ENCODE peak calls at places on chromosomes 11 and 22, in nine cellular contexts. U is IMR-90, S is colonic mucosa, W is sigmoid colon, P is OCI-LY7, Q is A549, Y is upper lobe of left lung, C is dorsolateral prefrontal cortex, H is AG10803. L is an unnamed sample.

GRCh38 chr11:16612801-16613400 is 125.5 kb upstream of the C11orf58 start:
- DNase-seq in H (no peak), U (peak; percentile 35), Y (no peak), C (no peak), W (no peak), P (no peak), S (no peak), Q (no peak), L (peak; percentile 34)

GRCh38 chr11:117182551-117182935 is 4.0 kb downstream of the SIDT2 start:
- DNase-seq in H (no peak), S (no peak), U (no peak), P (no peak), Q (no peak), C (no peak), Y (no peak), W (peak; percentile 61), L (no peak)

GRCh38 chr11:6468712-6469495 is 4.8 kb downstream of the TRIM3 start:
- DNase-seq in Q (peak; percentile 52), Y (no peak), C (peak; percentile 31), H (peak; percentile 51), S (peak; percentile 91), U (peak; percentile 87), W (peak; percentile 92), P (peak; percentile 52), L (peak; percentile 92)

GRCh38 chr22:36586250-36586649 is 57.3 kb upstream of the EIF3D start:
- DNase-seq in Q (no peak), H (no peak), Y (no peak), U (no peak), W (no peak), S (no peak), P (no peak), C (no peak), L (no peak)

GRCh38 chr11:1218788-1219445 is 3.9 kb upstream of the MUC5B start:
- DNase-seq in H (no peak), P (no peak), S (peak; percentile 26), C (no peak), U (no peak), W (peak; percentile 47), Y (peak; percentile 62), Q (no peak), L (no peak)

GRCh38 chr11:76885390-76886097 is 24.8 kb downstream of the ACER3 start:
- DNase-seq in C (no peak), S (no peak), Q (peak; percentile 6), Y (no peak), P (no peak), W (no peak), H (peak; percentile 14), U (peak; percentile 49), L (peak; percentile 26)

GRCh38 chr11:95092549-95093324 is 3.1 kb downstream of the ENDOD1 start:
- DNase-seq in Y (no peak), P (peak; percentile 62), S (peak; percentile 83), C (no peak), H (peak; percentile 47), U (peak; percentile 49), Q (peak; percentile 46), W (no peak), L (peak; percentile 80)

GRCh38 chr11:82474876-82475275 is 258.8 kb downstream of the FAM181B start:
- DNase-seq in S (no peak), W (no peak), C (no peak), H (no peak), Y (no peak), Q (no peak), U (no peak), P (no peak), L (no peak)

GRCh38 chr11:15213471-15214231 is 98.9 kb downstream of the INSC start:
- DNase-seq in S (peak; percentile 30), H (no peak), U (no peak), W (no peak), P (no peak), Q (no peak), Y (no peak), C (no peak), L (no peak)

GRCh38 chr22:36010913-36011312 is 17.7 kb downstream of the RBFOX2 start:
- DNase-seq in P (no peak), C (no peak), S (no peak), W (no peak), Y (no peak), U (peak; percentile 92), H (peak; percentile 87), Q (no peak), L (peak; percentile 89)

GRCh38 chr11:125387991-125388390 is 108.1 kb downstream of the FEZ1 start:
- DNase-seq in P (no peak), C (no peak), U (no peak), Y (no peak), S (no peak), W (no peak), Q (no peak), H (no peak), L (no peak)

GRCh38 chr22:41256898-41257260 is 16.1 kb upstream of the CHADL start:
- DNase-seq in Y (no peak), Q (no peak), C (no peak), P (no peak), H (no peak), U (peak; percentile 27), S (no peak), W (no peak), L (peak; percentile 30)

GRCh38 chr11:61686469-61686868 is 6.3 kb downstream of the DAGLA start:
- DNase-seq in S (no peak), P (no peak), W (no peak), C (no peak), H (no peak), Y (peak; percentile 48), Q (no peak), U (no peak), L (no peak)

GRCh38 chr11:119888119-119888518 is 159.1 kb upstream of the NECTIN1 start:
- DNase-seq in S (no peak), Q (no peak), U (no peak), C (no peak), P (no peak), W (no peak), H (peak; percentile 3), Y (no peak), L (no peak)

DNA sequence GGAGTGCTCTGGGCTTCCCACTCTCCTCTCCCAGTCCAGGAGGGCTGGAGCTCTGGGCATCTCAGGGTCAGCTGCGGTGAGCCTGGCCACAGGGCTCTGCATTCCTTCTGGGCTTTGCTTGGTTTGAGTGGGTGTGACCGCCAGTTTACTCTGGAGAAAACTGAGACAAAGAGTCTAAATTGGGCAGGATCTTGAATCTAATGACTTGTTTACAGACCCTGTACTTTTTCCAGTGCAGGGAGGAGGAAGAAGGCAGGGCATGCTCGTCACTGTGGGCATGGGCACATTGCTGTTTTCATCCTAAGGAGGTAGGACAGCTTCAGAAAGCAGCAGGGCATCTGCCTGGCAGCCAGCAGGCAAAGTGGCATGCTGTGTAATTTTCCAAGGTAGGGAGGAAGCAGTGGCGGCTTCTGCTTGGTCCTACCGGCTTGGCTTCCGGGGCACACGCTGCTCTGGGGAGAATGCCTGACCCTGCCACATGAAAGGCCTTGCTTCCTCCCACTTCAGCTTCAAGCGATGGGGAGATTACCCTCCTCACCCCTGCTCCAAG is 22.9 kb downstream of the FLI1 start:
- DNase-seq in Y (no peak), S (no peak), C (no peak), H (no peak), P (peak; percentile 55), U (peak; percentile 62), W (no peak), Q (no peak), L (peak; percentile 64)
- H3K4me3 ChIP-seq in Y (no peak overlapping the region), S (no peak overlapping the region), C (no peak overlapping the region), H (no peak overlapping the region), P (peak overlapping the region; percentile 70), U (no peak overlapping the region), W (peak overlapping the region; percentile 23), Q (no peak overlapping the region), L (peak overlapping the region; percentile 32)

GRCh38 chr11:43504316-43504950 is 145.7 kb downstream of the TTC17 start:
- DNase-seq in S (no peak), W (no peak), P (peak; percentile 4), Y (no peak), U (peak; percentile 13), C (peak; percentile 11), H (peak; percentile 11), Q (peak; percentile 39), L (peak; percentile 9)
- TF ChIP-seq CTCF in S (peak; percentile 16), W (no peak), P (peak; percentile 20), Y (no peak), U (peak; percentile 36), C (no peak), H (peak; percentile 43), Q (no peak), L (peak; percentile 36)

DNA sequence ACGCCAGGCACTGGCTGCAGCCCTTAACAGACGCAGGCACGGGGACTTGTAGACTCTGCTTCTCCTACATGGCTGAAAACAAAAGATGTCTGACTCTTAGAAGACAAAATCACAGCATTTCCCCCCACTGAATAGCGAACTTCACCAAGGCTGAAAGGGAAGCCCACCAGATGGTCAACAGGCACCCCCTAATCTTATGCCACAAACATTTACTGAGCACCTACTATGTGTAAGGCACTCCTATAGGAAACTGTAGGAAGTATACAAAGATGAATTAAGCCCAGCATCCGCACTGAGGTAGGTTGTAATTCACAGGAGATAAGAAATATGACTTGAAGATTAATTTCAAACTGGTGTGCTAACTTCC is 38.3 kb downstream of the NUMA1 start:
- DNase-seq in U (no peak), P (no peak), Q (no peak), H (no peak), S (no peak), Y (no peak), C (no peak), W (no peak), L (no peak)
- H3K4me3 ChIP-seq in U (peak overlapping the region; percentile 76), P (peak overlapping the region; percentile 66), Q (peak overlapping the region; percentile 64), H (peak overlapping the region; percentile 95), S (peak overlapping the region; percentile 37), Y (peak overlapping the region; percentile 45), C (peak overlapping the region; percentile 81), W (peak overlapping the region; percentile 58), L (peak overlapping the region; percentile 69)

GRCh38 chr22:29606320-29606719 is 2.9 kb downstream of the NF2 start:
- DNase-seq in Q (no peak), H (no peak), P (no peak), S (no peak), U (no peak), Y (no peak), W (no peak), C (no peak), L (no peak)

GRCh38 chr22:29607426-29607825 is 4.0 kb downstream of the NF2 start:
- DNase-seq in S (no peak), Y (no peak), C (no peak), P (no peak), H (no peak), Q (no peak), W (no peak), U (no peak), L (no peak)

GRCh38 chr22:29605236-29605850 is 1.9 kb downstream of the NF2 start:
- DNase-seq in P (no peak), Q (no peak), H (no peak), C (no peak), Y (no peak), U (no peak), W (no peak), S (no peak), L (no peak)

GRCh38 chr22:29610780-29611179 is 7.3 kb downstream of the NF2 start:
- DNase-seq in U (no peak), W (no peak), H (no peak), C (no peak), Y (no peak), P (no peak), Q (no peak), S (no peak), L (no peak)

DNA sequence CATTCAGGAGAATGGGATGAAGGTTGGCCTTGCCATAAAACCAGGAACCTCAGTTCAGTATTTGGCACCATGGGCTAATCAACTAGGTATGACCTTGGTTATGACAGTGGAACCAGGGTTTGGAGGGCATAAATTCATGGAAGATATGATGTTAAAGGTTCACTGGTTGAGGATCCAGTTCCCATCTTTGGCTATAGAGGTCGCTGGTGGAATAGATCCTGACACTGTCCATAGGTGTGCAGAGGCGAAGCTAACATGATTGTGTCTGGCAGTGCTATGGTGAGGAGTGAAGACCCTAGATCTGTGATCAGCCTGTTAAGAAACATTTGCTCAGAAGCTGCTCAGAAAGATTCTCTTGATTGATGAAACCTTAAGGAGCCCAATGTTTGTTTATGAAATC is 5.7 kb downstream of the NF2 start:
- DNase-seq in S (no peak), U (no peak), Q (peak; percentile 24), H (no peak), Y (no peak), C (no peak), W (no peak), P (no peak), L (no peak)
- TF ChIP-seq CTCF in S (no peak), U (peak; percentile 30), Q (peak; percentile 18), H (peak; percentile 34), Y (no peak), C (no peak), W (no peak), P (peak; percentile 54), L (peak; percentile 53)

L was measured in fibroblast of villous mesenchyme.